ENCODE peak calls at places on chromosomes 7 and 10, in six cellular contexts. Y is uterus, O is Karpas-422, I is IMR-90, N is GM23338, P is cardiac muscle cell. U is an unnamed sample.

GRCh38 chr7:35647171-35647574 is 47.8 kb downstream of the HERPUD2 start:
- DNase-seq in P (peak; percentile 38), O (no peak), I (peak; percentile 36), N (peak; percentile 57), Y (no peak), U (no peak)

GRCh38 chr7:145169908-145170307 is 334.1 kb upstream of the TPK1 start:
- DNase-seq in P (peak; percentile 26), Y (no peak), O (peak; percentile 42), I (no peak), N (peak; percentile 36), U (no peak)

GRCh38 chr7:135784013-135784412 is 35.4 kb upstream of the FAM180A start:
- DNase-seq in N (no peak), Y (no peak), O (no peak), P (no peak), I (no peak), U (no peak)

GRCh38 chr7:32062150-32062549 is 8.1 kb downstream of the PDE1C start:
- DNase-seq in I (peak; percentile 30), O (peak; percentile 79), N (peak; percentile 87), P (peak; percentile 51), Y (peak; percentile 27), U (no peak)

GRCh38 chr10:49323171-49323895 is 24.4 kb downstream of the C10orf71 start:
- DNase-seq in Y (no peak), O (no peak), I (no peak), N (no peak), P (no peak), U (no peak)

GRCh38 chr10:120946497-120946896 is 95.3 kb downstream of the WDR11 start:
- DNase-seq in P (no peak), I (no peak), Y (peak; percentile 38), N (no peak), O (no peak), U (no peak)

GRCh38 chr7:143299840-143300239 is 11.7 kb downstream of the CASP2 start:
- DNase-seq in P (peak; percentile 44), O (peak; percentile 74), N (peak; percentile 79), I (no peak), Y (no peak), U (no peak)

GRCh38 chr7:30564243-30564892 is 30.3 kb upstream of the GARS1 start:
- DNase-seq in Y (peak; percentile 81), P (peak; percentile 87), I (peak; percentile 80), O (peak; percentile 92), N (peak; percentile 94), U (peak; percentile 39)

GRCh38 chr7:71414490-71414889 is 282.5 kb downstream of the GALNT17 start:
- DNase-seq in P (peak; percentile 46), O (no peak), I (no peak), Y (no peak), N (no peak), U (no peak)

GRCh38 chr10:122178655-122179054 is 92.4 kb upstream of the BTBD16 start:
- DNase-seq in O (no peak), I (no peak), Y (no peak), N (peak; percentile 81), P (no peak), U (no peak)

GRCh38 chr7:112996472-112996871 is 90.2 kb downstream of the GPR85 start:
- DNase-seq in O (no peak), I (no peak), P (no peak), Y (no peak), N (no peak), U (no peak)

GRCh38 chr7:130223646-130224045 is 16.0 kb downstream of the SSMEM1 start:
- DNase-seq in Y (no peak), I (no peak), O (no peak), P (no peak), N (no peak), U (no peak)

GRCh38 chr10:420154-421121 is 269.0 kb downstream of the DIP2C start:
- DNase-seq in Y (no peak), O (no peak), N (no peak), I (no peak), P (no peak), U (no peak)

DNA sequence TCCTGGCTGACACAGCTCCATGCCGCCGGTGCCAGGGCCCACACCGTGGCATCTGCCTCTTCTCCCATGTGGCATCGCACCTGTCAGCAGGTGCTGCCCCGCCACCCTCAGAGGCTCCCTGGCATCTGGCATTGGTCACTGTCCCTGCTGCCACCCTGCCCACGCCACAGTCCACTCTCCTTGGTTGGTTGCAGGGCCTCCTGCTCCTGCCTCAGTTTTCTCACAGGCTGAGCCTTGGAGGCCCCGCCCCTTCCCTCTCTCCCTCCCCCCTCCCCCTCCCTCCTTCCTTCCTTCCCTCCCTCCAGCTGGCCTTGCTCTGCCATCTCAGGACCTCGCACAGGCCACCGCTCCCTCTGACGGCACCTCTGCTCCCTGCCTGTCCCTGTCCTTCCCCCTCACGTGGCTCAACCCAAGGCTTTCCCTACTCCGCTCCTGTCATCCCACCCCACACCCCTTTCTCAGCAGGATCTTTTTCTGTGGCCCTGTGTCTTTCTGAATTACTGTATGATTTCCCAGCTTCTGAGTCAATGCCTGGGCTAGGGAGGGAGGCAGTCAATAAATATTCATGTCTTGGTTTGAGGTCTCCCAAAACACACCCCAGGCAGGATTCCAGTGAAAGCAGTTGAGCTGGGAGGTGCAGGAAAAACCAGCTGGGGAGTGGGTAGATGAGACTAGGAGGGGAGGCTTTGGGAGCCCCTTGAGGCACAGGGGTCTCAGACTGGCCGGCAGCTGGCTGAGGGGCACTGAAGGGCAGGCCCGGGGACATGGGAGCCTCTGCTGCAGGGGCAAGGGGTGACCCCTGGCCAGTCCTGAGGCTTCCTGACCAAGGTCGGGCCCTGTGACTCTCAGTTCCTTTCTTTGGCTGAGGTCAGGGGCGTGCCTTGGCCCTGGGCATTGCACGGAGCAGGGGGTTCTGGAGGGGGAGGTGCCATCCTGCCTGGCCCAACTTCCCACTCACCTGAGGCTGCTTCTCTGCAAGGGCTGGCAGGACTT is 87.6 kb downstream of the INPP5A start:
- DNase-seq in P (no peak), Y (peak; percentile 41), O (no peak), I (peak; percentile 20), N (no peak), U (no peak)
- H3K27ac ChIP-seq in P (peak overlapping the region; percentile 100), Y (peak overlapping the region; percentile 67), O (no peak overlapping the region), I (no peak overlapping the region), N (no peak overlapping the region), U (no peak overlapping the region)

DNA sequence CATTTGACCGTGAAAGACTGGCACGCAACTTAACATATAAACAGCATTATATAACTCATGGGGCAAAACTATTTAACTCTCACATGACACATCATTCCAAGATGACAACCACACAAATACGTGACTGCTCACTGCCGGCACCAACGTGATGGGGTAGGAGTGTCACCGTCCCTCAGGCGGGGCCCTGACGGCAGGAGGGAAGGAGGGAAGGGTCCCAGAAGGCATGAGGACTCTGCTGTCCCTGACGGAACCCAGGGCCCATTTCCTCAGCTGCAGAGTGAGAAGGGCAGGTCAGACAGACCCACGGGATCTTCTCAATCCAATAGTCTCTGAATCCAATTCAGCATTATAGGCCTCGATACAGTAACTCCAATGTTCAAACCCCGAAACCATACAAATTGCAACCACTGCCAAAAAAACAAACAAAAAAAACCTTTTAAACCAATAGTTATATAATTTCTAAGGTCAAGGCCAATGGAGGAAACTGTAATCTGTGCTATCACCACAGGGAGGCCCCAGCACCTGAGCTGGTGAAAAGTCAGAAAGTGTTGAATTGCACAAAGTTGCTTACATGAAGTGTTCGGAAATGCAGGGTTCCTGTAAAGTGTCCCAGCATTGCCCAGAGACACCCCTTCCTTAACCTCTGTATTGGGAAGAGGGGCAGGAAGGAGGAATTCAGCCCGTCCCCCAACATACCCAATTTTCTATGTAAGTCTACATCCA is 137.4 kb downstream of the TNS3 start:
- DNase-seq in Y (no peak), I (no peak), P (peak; percentile 40), O (peak; percentile 83), N (peak; percentile 54), U (no peak)
- H3K27ac ChIP-seq in Y (no peak overlapping the region), I (no peak overlapping the region), P (no peak overlapping the region), O (peak overlapping the region; percentile 56), N (no peak overlapping the region), U (no peak overlapping the region)

GRCh38 chr10:68901106-68901927 is at the start of gene DDX50:
- DNase-seq in I (peak; percentile 99), P (peak; percentile 100), Y (peak; percentile 96), O (peak; percentile 99), N (peak; percentile 100), U (peak; percentile 94)

GRCh38 chr10:68897336-68897741 is 3.8 kb upstream of the DDX50 start:
- DNase-seq in Y (no peak), O (peak; percentile 67), I (peak; percentile 77), N (peak; percentile 83), P (peak; percentile 76), U (no peak)

GRCh38 chr10:68902382-68902781 is 1.3 kb downstream of the DDX50 start:
- DNase-seq in O (no peak), N (no peak), I (no peak), P (no peak), Y (no peak), U (no peak)

GRCh38 chr10:68900427-68901105 is 549 bp upstream of the DDX50 start:
- DNase-seq in O (no peak), N (no peak), Y (no peak), P (no peak), I (peak; percentile 69), U (no peak)

DNA sequence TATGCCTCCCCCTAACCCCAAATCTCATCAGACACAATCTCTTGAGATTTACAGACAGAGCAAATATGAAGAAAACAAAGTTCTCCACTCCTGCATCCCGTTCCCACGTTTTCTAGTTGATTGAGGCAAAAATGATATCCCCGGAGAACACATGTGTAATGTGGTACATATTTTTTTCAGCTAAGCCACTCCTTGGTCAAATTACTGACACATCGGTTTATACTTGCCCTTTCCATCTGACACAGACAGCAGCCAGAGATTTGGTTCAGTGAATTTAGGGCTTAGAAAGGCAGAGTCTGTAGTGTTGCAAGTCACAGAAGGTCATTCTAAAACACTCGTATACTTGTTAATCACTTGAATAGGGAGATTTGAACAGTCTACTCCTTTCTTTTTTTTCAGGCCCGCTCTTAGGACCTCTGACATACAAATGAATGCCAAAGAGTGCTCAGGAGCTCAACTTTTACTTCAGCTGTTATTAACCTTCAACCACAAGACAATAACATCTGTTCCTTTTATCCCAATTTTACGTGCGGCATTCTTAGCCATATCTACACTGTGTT is 1.8 kb upstream of the DDX50 start:
- DNase-seq in O (no peak), Y (no peak), I (no peak), P (no peak), N (no peak), U (no peak)
- H3K27ac ChIP-seq in O (no peak overlapping the region), Y (no peak overlapping the region), I (no peak overlapping the region), P (peak overlapping the region; percentile 98), N (no peak overlapping the region), U (no peak overlapping the region)

GRCh38 chr10:112115781-112116385 is 67.7 kb downstream of the GPAM start:
- DNase-seq in N (peak; percentile 77), O (peak; percentile 87), P (peak; percentile 55), I (peak; percentile 18), Y (no peak), U (no peak)

GRCh38 chr10:112122827-112123226 is 60.7 kb downstream of the GPAM start:
- DNase-seq in I (no peak), O (no peak), N (no peak), P (no peak), Y (no peak), U (no peak)

GRCh38 chr10:112126172-112126571 is 57.4 kb downstream of the GPAM start:
- DNase-seq in I (no peak), P (no peak), Y (no peak), O (no peak), N (no peak), U (no peak)

GRCh38 chr10:112124859-112125258 is 58.7 kb downstream of the GPAM start:
- DNase-seq in P (no peak), O (no peak), I (no peak), Y (no peak), N (no peak), U (no peak)

DNA sequence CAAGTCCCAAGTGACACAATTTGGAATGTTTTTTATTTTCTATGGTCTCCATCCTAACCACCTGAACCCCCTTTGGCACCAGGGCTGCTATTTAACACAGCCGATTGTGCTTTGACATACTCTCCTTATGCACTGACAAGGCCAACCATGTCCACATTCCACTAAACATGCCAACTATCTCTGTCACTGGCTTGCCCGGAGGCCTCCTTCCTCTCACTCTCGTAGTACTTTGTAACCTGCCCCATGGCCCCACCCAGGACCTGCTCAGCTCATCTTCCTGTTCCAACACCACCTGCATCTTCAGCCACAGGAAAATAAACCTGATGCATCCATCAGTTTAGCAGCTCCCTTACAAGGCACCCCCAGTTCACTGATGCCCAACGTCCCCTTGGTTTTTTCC is 63.1 kb downstream of the GPAM start:
- DNase-seq in O (no peak), I (no peak), P (no peak), N (no peak), Y (no peak), U (no peak)
- H3K27ac ChIP-seq in O (no peak overlapping the region), I (no peak overlapping the region), P (no peak overlapping the region), N (no peak overlapping the region), Y (no peak overlapping the region), U (no peak overlapping the region)

U was measured in epithelial cell of prostate.